ENCODE peak calls at places on chromosomes 12 and 14, in five cellular contexts. One of them, this sample, is unnamed. For H3K4me1 and H3K27me3, the result is how much of the 10 kb centered on the place peaks cover.

GRCh38 chr14:76256545-76256944 is 104.8 kb downstream of the GPATCH2L start:
- DNase-seq in tibial nerve: no peak
- DNase-seq in lung: no peak
- DNase-seq in vagina: no peak
- DNase-seq in fibroblast of lung: no peak
- DNase-seq in this sample: no peak

GRCh38 chr12:38392584-38393144 is 76.1 kb downstream of the ALG10B start:
- DNase-seq in tibial nerve: no peak
- DNase-seq in lung: no peak
- DNase-seq in vagina: no peak
- DNase-seq in fibroblast of lung: no peak
- DNase-seq in this sample: no peak

GRCh38 chr14:25233613-25234012 is 183.7 kb upstream of the STXBP6 start:
- DNase-seq in tibial nerve: no peak
- DNase-seq in lung: no peak
- DNase-seq in vagina: no peak
- DNase-seq in fibroblast of lung: no peak
- DNase-seq in this sample: no peak

GRCh38 chr14:103522649-103523582 is at the start of gene CKB:
- DNase-seq in tibial nerve: no peak
- DNase-seq in lung: no peak
- DNase-seq in vagina: no peak
- DNase-seq in fibroblast of lung: peak
- DNase-seq in this sample: peak

GRCh38 chr12:90102957-90103652 is 394.5 kb upstream of the ATP2B1 start:
- DNase-seq in tibial nerve: no peak
- DNase-seq in lung: no peak
- DNase-seq in vagina: no peak
- DNase-seq in fibroblast of lung: peak
- DNase-seq in this sample: no peak

GRCh38 chr12:122834229-122834920 is 882 bp upstream of the HIP1R start:
- DNase-seq in tibial nerve: no peak
- DNase-seq in lung: no peak
- DNase-seq in vagina: no peak
- DNase-seq in fibroblast of lung: peak
- DNase-seq in this sample: peak

GRCh38 chr12:12890815-12891645 is at the start of gene GPRC5A:
- DNase-seq in tibial nerve: peak
- DNase-seq in lung: peak
- DNase-seq in vagina: peak
- DNase-seq in fibroblast of lung: peak
- DNase-seq in this sample: peak

GRCh38 chr14:105350450-105351244 is 36.1 kb downstream of the PACS2 start:
- DNase-seq in tibial nerve: no peak
- DNase-seq in lung: no peak
- DNase-seq in vagina: no peak
- DNase-seq in fibroblast of lung: no peak
- DNase-seq in this sample: no peak

GRCh38 chr12:50979369-50980052 is 27.2 kb downstream of the HIGD1C start:
- DNase-seq in tibial nerve: no peak
- DNase-seq in lung: no peak
- DNase-seq in vagina: no peak
- DNase-seq in fibroblast of lung: no peak
- DNase-seq in this sample: no peak

GRCh38 chr12:52050771-52051541 is at the start of gene NR4A1:
- DNase-seq in tibial nerve: peak
- DNase-seq in lung: peak
- DNase-seq in vagina: peak
- DNase-seq in fibroblast of lung: peak
- DNase-seq in this sample: peak

GRCh38 chr12:108828774-108829173 is 28.6 kb downstream of the SSH1 start:
- DNase-seq in tibial nerve: no peak
- DNase-seq in lung: no peak
- DNase-seq in vagina: no peak
- DNase-seq in fibroblast of lung: peak
- DNase-seq in this sample: no peak

GRCh38 chr14:99513946-99514551 is 32.8 kb downstream of the CCNK start:
- DNase-seq in tibial nerve: peak
- DNase-seq in lung: no peak
- DNase-seq in vagina: no peak
- DNase-seq in fibroblast of lung: no peak
- DNase-seq in this sample: peak

GRCh38 chr14:24688030-24688658 is 54.2 kb upstream of the GZMB start:
- DNase-seq in tibial nerve: no peak
- DNase-seq in lung: no peak
- DNase-seq in vagina: no peak
- DNase-seq in fibroblast of lung: no peak
- DNase-seq in this sample: no peak

GRCh38 chr12:62299617-62300016 is 39.4 kb downstream of the USP15 start:
- DNase-seq in tibial nerve: no peak
- DNase-seq in lung: no peak
- DNase-seq in vagina: no peak
- DNase-seq in fibroblast of lung: no peak
- DNase-seq in this sample: no peak

GRCh38 chr14:30193791-30194407 is 266.3 kb upstream of the PRKD1 start:
- DNase-seq in tibial nerve: no peak
- DNase-seq in lung: no peak
- DNase-seq in vagina: no peak
- DNase-seq in fibroblast of lung: peak
- DNase-seq in this sample: no peak

GRCh38 chr12:19643635-19644034 is 204.3 kb downstream of the AEBP2 start:
- DNase-seq in tibial nerve: no peak
- DNase-seq in lung: no peak
- DNase-seq in vagina: no peak
- DNase-seq in fibroblast of lung: peak
- DNase-seq in this sample: no peak

GRCh38 chr12:991350-992278 is 591 bp downstream of the ERC1 start:
- DNase-seq in tibial nerve: no peak
- DNase-seq in lung: no peak
- DNase-seq in vagina: no peak
- DNase-seq in fibroblast of lung: no peak
- DNase-seq in this sample: no peak

GRCh38 chr12:54021432-54022013 is 6.7 kb upstream of the HOXC6 start:
- DNase-seq in tibial nerve: no peak
- DNase-seq in lung: no peak
- DNase-seq in vagina: no peak
- DNase-seq in fibroblast of lung: no peak
- DNase-seq in this sample: no peak
- H3K4me1 ChIP-seq in tibial nerve: half or more
- H3K4me1 ChIP-seq in lung: under half
- H3K4me1 ChIP-seq in vagina: under half
- H3K4me1 ChIP-seq in fibroblast of lung: under half
- H3K4me1 ChIP-seq in this sample: under half

DNA sequence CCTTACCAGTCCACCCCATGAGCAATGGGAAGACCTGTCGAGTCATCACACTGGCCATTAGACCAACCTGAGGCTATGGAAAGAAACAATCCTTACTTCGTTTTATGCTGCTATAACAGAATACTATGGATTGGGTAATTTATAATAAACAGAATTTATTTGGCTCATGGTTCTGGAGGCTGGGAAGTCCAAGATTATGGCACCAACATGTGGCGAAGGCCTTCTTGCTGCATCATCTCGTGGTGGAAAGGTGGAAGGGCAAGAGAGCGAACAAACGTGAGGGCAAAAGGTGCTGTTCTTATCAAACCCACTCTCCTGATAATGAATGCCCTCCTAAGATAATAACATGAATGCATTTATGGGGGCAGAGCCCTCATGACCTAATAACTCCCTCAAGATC is 9.6 kb upstream of the SPTB start:
- DNase-seq in tibial nerve: no peak
- DNase-seq in lung: no peak
- DNase-seq in vagina: no peak
- DNase-seq in fibroblast of lung: peak
- DNase-seq in this sample: no peak
- H3K27me3 ChIP-seq in tibial nerve: under half
- H3K27me3 ChIP-seq in lung: under half
- H3K27me3 ChIP-seq in vagina: under half
- H3K27me3 ChIP-seq in fibroblast of lung: under half
- H3K27me3 ChIP-seq in this sample: under half

GRCh38 chr14:52329678-52330376 is 15.7 kb downstream of the PTGER2 start:
- DNase-seq in tibial nerve: no peak
- DNase-seq in lung: no peak
- DNase-seq in vagina: no peak
- DNase-seq in fibroblast of lung: no peak
- DNase-seq in this sample: no peak

GRCh38 chr14:52328286-52328685 is 14.2 kb downstream of the PTGER2 start:
- DNase-seq in tibial nerve: no peak
- DNase-seq in lung: no peak
- DNase-seq in vagina: no peak
- DNase-seq in fibroblast of lung: peak
- DNase-seq in this sample: no peak

GRCh38 chr14:52325126-52325525 is 11.0 kb downstream of the PTGER2 start:
- DNase-seq in tibial nerve: no peak
- DNase-seq in lung: no peak
- DNase-seq in vagina: no peak
- DNase-seq in fibroblast of lung: peak
- DNase-seq in this sample: no peak

GRCh38 chr14:52325632-52326031 is 11.5 kb downstream of the PTGER2 start:
- DNase-seq in tibial nerve: no peak
- DNase-seq in lung: no peak
- DNase-seq in vagina: no peak
- DNase-seq in fibroblast of lung: peak
- DNase-seq in this sample: no peak

DNA sequence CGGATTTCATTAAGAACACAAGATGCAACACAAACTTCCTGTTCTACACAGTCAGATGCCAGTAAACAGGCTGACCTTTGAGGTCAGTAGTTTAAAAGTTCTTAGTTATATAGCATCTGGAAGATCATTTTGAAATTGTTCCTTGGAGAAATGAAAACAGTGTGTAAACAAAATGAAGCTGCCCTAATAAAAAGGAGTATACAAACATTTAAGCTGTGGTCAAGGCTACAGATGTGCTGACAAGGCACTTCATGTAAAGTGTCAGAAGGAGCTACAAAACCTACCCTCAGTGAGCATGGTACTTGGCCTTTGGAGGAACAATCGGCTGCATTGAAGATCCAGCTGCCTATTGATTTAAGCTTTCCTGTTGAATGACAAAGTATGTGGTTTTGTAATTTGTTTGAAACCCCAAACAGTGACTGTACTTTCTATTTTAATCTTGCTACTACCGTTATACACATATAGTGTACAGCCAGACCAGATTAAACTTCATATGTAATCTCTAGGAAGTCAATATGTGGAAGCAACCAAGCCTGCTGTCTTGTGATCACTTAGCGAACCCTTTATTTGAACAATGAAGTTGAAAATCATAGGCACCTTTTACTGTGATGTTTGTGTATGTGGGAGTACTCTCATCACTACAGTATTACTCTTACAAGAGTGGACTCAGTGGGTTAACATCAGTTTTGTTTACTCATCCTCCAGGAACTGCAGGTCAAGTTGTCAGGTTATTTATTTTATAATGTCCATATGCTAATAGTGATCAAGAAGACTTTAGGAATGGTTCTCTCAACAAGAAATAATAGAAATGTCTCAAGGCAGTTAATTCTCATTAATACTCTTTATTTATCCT is 13.5 kb downstream of the PTGER2 start:
- DNase-seq in tibial nerve: no peak
- DNase-seq in lung: no peak
- DNase-seq in vagina: no peak
- DNase-seq in fibroblast of lung: no peak
- DNase-seq in this sample: no peak
- H3K4me1 ChIP-seq in tibial nerve: under half
- H3K4me1 ChIP-seq in lung: under half
- H3K4me1 ChIP-seq in vagina: under half
- H3K4me1 ChIP-seq in fibroblast of lung: under half
- H3K4me1 ChIP-seq in this sample: under half

DNA sequence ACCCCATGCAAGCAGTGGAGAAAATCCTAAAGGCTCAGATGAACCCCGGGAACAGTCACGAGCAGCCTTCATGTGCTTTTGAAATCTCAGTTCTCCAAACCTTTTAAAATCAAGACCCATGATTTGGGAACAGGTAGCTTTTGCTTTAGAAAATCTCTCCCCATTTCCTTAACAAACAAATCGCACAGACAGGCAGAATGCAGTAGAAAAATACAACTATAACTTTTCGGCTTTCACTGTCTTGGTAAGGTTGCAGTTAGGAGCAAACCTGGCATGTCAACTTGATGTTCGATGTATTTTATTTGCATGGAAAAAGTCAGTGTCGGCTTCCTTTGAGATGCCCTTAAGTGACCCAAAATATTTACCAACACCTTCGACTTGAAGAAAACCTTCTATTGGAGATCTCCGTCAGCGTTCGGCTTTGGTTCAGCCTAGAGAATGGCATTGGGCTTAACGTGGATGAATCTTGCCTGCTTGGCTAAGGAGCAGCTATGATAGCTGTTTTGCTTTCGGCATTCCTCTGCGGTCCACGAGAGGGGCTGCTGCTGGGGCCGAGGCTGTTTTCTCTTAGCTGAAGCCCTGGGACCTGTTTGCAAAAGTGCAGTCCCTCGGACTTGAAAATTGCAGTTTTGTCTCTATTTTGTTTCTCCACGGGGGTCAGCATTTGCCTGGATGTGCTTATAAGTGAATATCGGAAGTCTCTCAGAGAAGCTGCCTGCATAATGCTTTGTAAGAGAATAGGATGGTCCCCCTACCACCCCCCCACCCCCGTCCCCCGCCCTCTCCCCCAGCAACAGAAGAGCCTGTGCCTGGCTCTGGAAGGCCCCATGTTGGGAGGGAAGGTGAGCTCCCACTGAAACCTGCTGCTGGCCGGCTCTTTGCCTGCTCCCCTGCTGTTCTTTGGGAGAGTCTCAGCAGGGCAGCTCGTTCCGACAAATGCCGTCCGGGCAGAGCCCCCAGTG is 122.8 kb downstream of the AACS start:
- DNase-seq in tibial nerve: no peak
- DNase-seq in lung: no peak
- DNase-seq in vagina: no peak
- DNase-seq in fibroblast of lung: no peak
- DNase-seq in this sample: no peak
- H3K27me3 ChIP-seq in tibial nerve: half or more
- H3K27me3 ChIP-seq in lung: under half
- H3K27me3 ChIP-seq in vagina: under half
- H3K27me3 ChIP-seq in fibroblast of lung: under half
- H3K27me3 ChIP-seq in this sample: under half